ENCODE peak calls at places on chromosome 2, in four cellular contexts. Q, V, B and O are unnamed samples.

GRCh38 chr2:188701836-188702235 is 272.3 kb upstream of the COL3A1 start:
- DNase-seq in B (peak; percentile 6), Q (no peak), V (peak; percentile 59), O (no peak)

GRCh38 chr2:128589681-128590080 is 271.0 kb upstream of the HS6ST1 start:
- DNase-seq in B (no peak), V (no peak), Q (no peak), O (no peak)

GRCh38 chr2:2170189-2170588 is 160.9 kb downstream of the MYT1L start:
- DNase-seq in B (no peak), Q (no peak), V (no peak), O (no peak)

GRCh38 chr2:215554689-215555088 is 118.8 kb upstream of the FN1 start:
- DNase-seq in B (no peak), V (peak; percentile 51), Q (no peak), O (no peak)

GRCh38 chr2:3403587-3404334 is 24.3 kb downstream of the TRAPPC12 start:
- DNase-seq in V (no peak), B (no peak), Q (no peak), O (no peak)

GRCh38 chr2:217943379-217944321 is 59.1 kb downstream of the TNS1 start:
- DNase-seq in Q (peak; percentile 90), V (peak; percentile 75), B (peak; percentile 35), O (no peak)

GRCh38 chr2:33526132-33526531 is 49.7 kb downstream of the RASGRP3 start:
- DNase-seq in B (no peak), V (peak; percentile 33), Q (no peak), O (no peak)

GRCh38 chr2:69138247-69138754 is 125.3 kb downstream of the ANTXR1 start:
- DNase-seq in V (peak; percentile 83), Q (no peak), B (peak; percentile 36), O (no peak)

GRCh38 chr2:205770557-205770956 is 88.3 kb downstream of the NRP2 start:
- DNase-seq in Q (no peak), B (no peak), V (no peak), O (no peak)

GRCh38 chr2:28980368-28981015 is 606 bp upstream of the TOGARAM2 start:
- DNase-seq in B (no peak), Q (no peak), V (no peak), O (no peak)

GRCh38 chr2:202911513-202912341 is at the start of the genes CARF and WDR12:
- DNase-seq in B (peak; percentile 95), Q (peak; percentile 97), V (peak; percentile 94), O (peak; percentile 92)

GRCh38 chr2:202908186-202908585 is 3.3 kb downstream of the WDR12 start:
- DNase-seq in B (no peak), Q (no peak), V (no peak), O (no peak)

GRCh38 chr2:202910687-202911086 is 786 bp downstream of the WDR12 start:
- DNase-seq in V (no peak), B (no peak), Q (no peak), O (no peak)

GRCh38 chr2:202911203-202911512 is 315 bp downstream of the WDR12 start:
- DNase-seq in B (no peak), V (no peak), Q (no peak), O (no peak)

DNA sequence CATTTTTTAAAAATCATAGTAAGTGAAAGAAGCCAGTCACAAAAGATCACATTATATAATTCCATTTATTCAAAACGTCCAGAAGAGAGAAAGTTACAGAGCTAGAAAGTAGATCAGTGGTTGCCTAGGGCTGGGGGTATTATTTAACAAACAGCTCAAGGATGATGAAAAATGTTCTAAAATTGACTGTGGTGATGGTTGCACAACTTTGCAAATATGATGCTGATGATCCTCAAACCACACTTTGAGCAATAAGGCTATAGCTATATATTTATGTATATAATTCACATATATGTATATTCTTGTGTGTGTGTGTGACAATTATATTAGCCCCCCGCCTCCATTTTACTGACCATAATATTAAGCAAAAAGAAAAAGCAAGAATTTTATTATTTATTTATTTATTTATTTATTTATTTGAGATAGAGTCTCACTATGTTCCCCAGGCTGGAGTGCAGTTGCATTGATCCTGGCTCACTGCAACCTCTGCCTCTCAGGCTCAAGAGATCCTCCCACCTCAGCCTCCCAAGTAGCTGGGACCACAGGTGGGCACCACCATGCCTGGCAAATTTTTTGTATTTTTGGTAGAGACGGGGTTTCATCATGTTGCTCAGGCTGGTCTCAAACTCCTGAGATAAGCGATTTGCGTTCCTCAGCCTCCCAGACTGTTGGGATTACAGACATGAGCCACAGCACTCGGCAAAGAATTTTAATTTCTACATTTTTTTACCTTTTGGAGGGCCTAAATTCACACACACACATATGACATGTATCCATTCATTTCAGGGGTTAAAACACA is 1.9 kb downstream of the WDR12 start:
- DNase-seq in B (no peak), Q (no peak), V (peak; percentile 20), O (no peak)
- H3K4me3 ChIP-seq in B (peak overlapping the region; percentile 84), Q (no peak overlapping the region), V (no peak overlapping the region), O (peak overlapping the region; percentile 77)

GRCh38 chr2:8154936-8155335 is 526.9 kb upstream of the ID2 start:
- DNase-seq in B (no peak), V (no peak), Q (no peak), O (peak; percentile 28)

GRCh38 chr2:8154270-8154669 is 527.6 kb upstream of the ID2 start:
- DNase-seq in B (no peak), V (no peak), Q (no peak), O (no peak)

GRCh38 chr2:8153258-8153718 is 528.6 kb upstream of the ID2 start:
- DNase-seq in B (no peak), V (no peak), Q (no peak), O (no peak)

GRCh38 chr2:8151888-8152287 is 530.0 kb upstream of the ID2 start:
- DNase-seq in B (no peak), V (no peak), Q (no peak), O (no peak)

GRCh38 chr2:8152392-8153257 is 529.2 kb upstream of the ID2 start:
- DNase-seq in B (no peak), Q (no peak), V (no peak), O (peak; percentile 39)
- H3K4me3 ChIP-seq in B (no peak overlapping the region), Q (no peak overlapping the region), V (no peak overlapping the region), O (no peak overlapping the region)

DNA sequence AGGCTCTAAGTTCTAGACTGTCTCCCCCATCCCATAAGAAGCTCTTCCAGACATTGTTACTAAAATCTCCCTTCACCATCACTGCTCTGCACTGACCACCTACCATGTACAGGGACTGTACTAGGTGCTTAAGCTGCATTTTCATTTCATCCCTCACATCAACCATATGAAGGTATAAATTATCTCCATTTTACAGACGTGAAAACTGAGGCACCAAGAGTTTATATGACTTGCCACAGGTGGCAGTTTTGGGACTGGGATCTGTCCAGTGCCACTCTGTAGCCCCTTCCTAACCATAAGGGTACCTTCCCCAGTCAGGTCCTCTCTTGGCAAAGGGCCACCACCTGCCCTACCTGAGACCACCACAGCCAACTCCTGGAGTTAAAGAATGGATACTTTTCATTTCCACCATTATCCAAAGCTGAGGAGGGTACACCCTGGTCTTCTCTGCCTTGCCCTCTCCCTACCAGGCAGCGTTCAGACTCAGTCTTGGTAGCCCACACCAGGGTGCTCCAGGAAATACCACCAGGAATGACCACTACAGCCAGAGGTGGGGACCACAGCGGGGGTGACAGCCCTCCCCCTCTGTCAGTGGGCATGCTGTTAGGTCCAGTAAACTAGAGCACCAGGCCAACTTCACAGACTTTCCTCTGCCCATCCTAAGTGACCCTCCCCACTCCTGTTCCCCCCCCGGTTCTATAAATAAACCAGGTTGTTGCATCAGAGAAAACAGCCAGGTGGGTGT is 2.8 kb downstream of the RAB11FIP5 start:
- DNase-seq in V (no peak), B (no peak), Q (no peak), O (no peak)
- H3K4me3 ChIP-seq in V (no peak overlapping the region), B (no peak overlapping the region), Q (no peak overlapping the region), O (no peak overlapping the region)

GRCh38 chr2:184186436-184186835 is 411.9 kb upstream of the ZNF804A start:
- DNase-seq in V (no peak), B (no peak), Q (no peak), O (no peak)
- H3K4me3 ChIP-seq in V (no peak overlapping the region), B (no peak overlapping the region), Q (no peak overlapping the region), O (no peak overlapping the region)

GRCh38 chr2:55137024-55137958 is 87.0 kb upstream of the RTN4 start:
- DNase-seq in V (no peak), Q (peak; percentile 56), B (no peak), O (no peak)

GRCh38 chr2:55134316-55134706 is 84.1 kb upstream of the RTN4 start:
- DNase-seq in V (no peak), Q (no peak), B (no peak), O (peak; percentile 30)

GRCh38 chr2:55136138-55136541 is 85.9 kb upstream of the RTN4 start:
- DNase-seq in Q (no peak), B (no peak), V (no peak), O (no peak)

GRCh38 chr2:55130849-55131248 is 80.6 kb upstream of the RTN4 start:
- DNase-seq in Q (no peak), V (no peak), B (no peak), O (no peak)

DNA sequence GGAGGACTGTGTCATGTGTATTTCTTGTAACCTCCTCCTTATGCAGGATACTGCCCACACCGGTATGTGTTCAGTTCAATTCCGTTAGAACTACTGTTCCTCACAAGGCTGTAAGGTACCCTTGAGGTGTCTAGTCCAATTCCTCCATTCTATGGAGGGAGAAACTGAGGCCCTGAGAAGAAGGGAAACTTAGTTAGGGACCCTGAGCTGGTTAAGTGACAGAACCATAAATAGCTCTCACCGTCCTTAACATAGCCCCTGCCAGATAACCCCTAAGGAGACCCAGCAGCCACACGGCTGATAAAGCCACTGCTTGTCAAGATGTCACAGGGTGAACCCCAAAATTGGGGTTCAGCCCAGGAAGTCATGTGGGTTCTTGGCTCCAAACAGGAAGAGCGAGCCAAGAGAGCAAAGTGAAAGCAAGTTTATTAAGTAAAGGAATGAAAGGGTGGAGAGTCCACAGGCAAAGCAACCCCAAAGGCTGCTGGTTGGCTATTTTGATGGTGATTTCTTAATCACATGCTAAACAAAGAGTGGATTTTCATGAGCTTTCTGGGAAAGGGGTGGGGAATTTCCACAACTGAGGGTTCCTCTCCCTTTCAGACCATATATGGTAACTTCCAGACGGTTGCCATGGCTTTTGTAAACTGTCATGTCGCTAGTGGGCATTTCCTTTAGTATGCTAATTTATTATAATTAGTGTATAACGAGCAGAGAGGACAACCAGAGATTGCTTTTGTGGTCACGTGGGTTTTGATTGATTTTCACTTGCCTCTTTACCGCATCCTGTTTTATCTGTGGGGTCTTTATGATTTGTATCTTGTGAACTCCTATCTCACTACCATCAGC is 83.4 kb upstream of the RTN4 start:
- DNase-seq in Q (no peak), B (peak; percentile 57), V (peak; percentile 96), O (peak; percentile 66)
- H3K4me3 ChIP-seq in Q (peak overlapping the region; percentile 43), B (no peak overlapping the region), V (peak overlapping the region; percentile 14), O (peak overlapping the region; percentile 47)

DNA sequence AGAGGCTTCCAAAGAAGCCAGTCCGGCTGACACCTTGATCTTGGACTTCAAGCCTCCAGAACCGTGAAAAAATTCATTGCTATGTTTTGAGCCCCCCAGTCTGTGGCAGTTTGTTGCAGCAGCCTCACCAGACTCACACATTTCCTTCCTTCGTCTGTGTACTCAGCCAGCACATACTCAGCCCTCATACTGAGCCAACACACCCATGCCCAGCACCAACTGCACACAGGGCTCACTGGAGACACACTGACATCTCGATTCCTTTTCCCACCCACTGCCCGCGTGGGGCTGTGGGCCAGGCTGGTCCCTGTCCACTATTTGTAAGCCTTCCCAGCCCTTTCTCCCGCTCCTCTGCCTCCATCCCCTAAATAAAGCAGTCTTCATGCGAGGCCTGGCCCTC is 24.1 kb upstream of the NMUR1 start:
- DNase-seq in V (no peak), B (no peak), Q (no peak), O (no peak)
- H3K4me3 ChIP-seq in V (no peak overlapping the region), B (no peak overlapping the region), Q (peak overlapping the region; percentile 40), O (no peak overlapping the region)